ENCODE peak calls at places on chromosomes 11 and 22, in nine cellular contexts. One of them, this sample, is unnamed.

GRCh38 chr11:113773092-113773415 is 438 bp downstream of the ZW10 start:
- DNase-seq in DMS 273 treated with DMSO at 0.1 percent for 48 hours: no peak
- DNase-seq in activated T-cell treated with anti-CD3 and anti-CD28 coated beads, Interleukin-2, amount 50 U/mL, for 48 hours: no peak
- DNase-seq in RPMI7951: peak
- DNase-seq in hypothalamus: no peak
- DNase-seq in fibroblast of mammary gland: peak
- DNase-seq in psoas muscle: no peak
- DNase-seq in H1: no peak
- DNase-seq in LNCaP clone FGC: no peak
- DNase-seq in this sample: peak

GRCh38 chr22:34623580-34623979 is 442.4 kb upstream of the ISX start:
- DNase-seq in H1: no peak
- DNase-seq in fibroblast of mammary gland: no peak
- DNase-seq in hypothalamus: no peak
- DNase-seq in LNCaP clone FGC: no peak
- DNase-seq in activated T-cell treated with anti-CD3 and anti-CD28 coated beads, Interleukin-2, amount 50 U/mL, for 48 hours: no peak
- DNase-seq in RPMI7951: no peak
- DNase-seq in DMS 273 treated with DMSO at 0.1 percent for 48 hours: no peak
- DNase-seq in psoas muscle: no peak
- DNase-seq in this sample: no peak

GRCh38 chr11:119618208-119618909 is 110.6 kb downstream of the NECTIN1 start:
- DNase-seq in RPMI7951: no peak
- DNase-seq in H1: no peak
- DNase-seq in DMS 273 treated with DMSO at 0.1 percent for 48 hours: no peak
- DNase-seq in activated T-cell treated with anti-CD3 and anti-CD28 coated beads, Interleukin-2, amount 50 U/mL, for 48 hours: no peak
- DNase-seq in psoas muscle: no peak
- DNase-seq in hypothalamus: peak
- DNase-seq in fibroblast of mammary gland: no peak
- DNase-seq in LNCaP clone FGC: no peak
- DNase-seq in this sample: peak

GRCh38 chr11:62193954-62194353 is 3.9 kb downstream of the SCGB1D1 start:
- DNase-seq in hypothalamus: no peak
- DNase-seq in DMS 273 treated with DMSO at 0.1 percent for 48 hours: no peak
- DNase-seq in RPMI7951: peak
- DNase-seq in fibroblast of mammary gland: no peak
- DNase-seq in H1: peak
- DNase-seq in LNCaP clone FGC: no peak
- DNase-seq in activated T-cell treated with anti-CD3 and anti-CD28 coated beads, Interleukin-2, amount 50 U/mL, for 48 hours: no peak
- DNase-seq in psoas muscle: no peak
- DNase-seq in this sample: peak

GRCh38 chr11:111388431-111388830 is 9.4 kb upstream of the POU2AF1 start:
- DNase-seq in LNCaP clone FGC: no peak
- DNase-seq in psoas muscle: no peak
- DNase-seq in H1: no peak
- DNase-seq in DMS 273 treated with DMSO at 0.1 percent for 48 hours: no peak
- DNase-seq in activated T-cell treated with anti-CD3 and anti-CD28 coated beads, Interleukin-2, amount 50 U/mL, for 48 hours: no peak
- DNase-seq in RPMI7951: no peak
- DNase-seq in hypothalamus: no peak
- DNase-seq in fibroblast of mammary gland: no peak
- DNase-seq in this sample: no peak

GRCh38 chr11:63608353-63609345 is 5.6 kb downstream of the PLAAT3 start:
- DNase-seq in fibroblast of mammary gland: peak
- DNase-seq in LNCaP clone FGC: no peak
- DNase-seq in RPMI7951: peak
- DNase-seq in DMS 273 treated with DMSO at 0.1 percent for 48 hours: no peak
- DNase-seq in psoas muscle: no peak
- DNase-seq in activated T-cell treated with anti-CD3 and anti-CD28 coated beads, Interleukin-2, amount 50 U/mL, for 48 hours: no peak
- DNase-seq in hypothalamus: no peak
- DNase-seq in H1: no peak
- DNase-seq in this sample: peak

GRCh38 chr11:19553683-19554333 is 158.8 kb upstream of the NAV2 start:
- DNase-seq in RPMI7951: peak
- DNase-seq in hypothalamus: peak
- DNase-seq in activated T-cell treated with anti-CD3 and anti-CD28 coated beads, Interleukin-2, amount 50 U/mL, for 48 hours: peak
- DNase-seq in psoas muscle: peak
- DNase-seq in H1: peak
- DNase-seq in DMS 273 treated with DMSO at 0.1 percent for 48 hours: no peak
- DNase-seq in fibroblast of mammary gland: peak
- DNase-seq in LNCaP clone FGC: peak
- DNase-seq in this sample: peak

GRCh38 chr11:60910281-60910687 is 3.7 kb upstream of the TMEM109 start:
- DNase-seq in activated T-cell treated with anti-CD3 and anti-CD28 coated beads, Interleukin-2, amount 50 U/mL, for 48 hours: no peak
- DNase-seq in RPMI7951: no peak
- DNase-seq in H1: no peak
- DNase-seq in LNCaP clone FGC: no peak
- DNase-seq in psoas muscle: no peak
- DNase-seq in hypothalamus: no peak
- DNase-seq in DMS 273 treated with DMSO at 0.1 percent for 48 hours: no peak
- DNase-seq in fibroblast of mammary gland: no peak
- DNase-seq in this sample: no peak

GRCh38 chr22:26398741-26399153 is 30.3 kb upstream of the ASPHD2 start:
- DNase-seq in psoas muscle: peak
- DNase-seq in DMS 273 treated with DMSO at 0.1 percent for 48 hours: no peak
- DNase-seq in hypothalamus: peak
- DNase-seq in RPMI7951: peak
- DNase-seq in activated T-cell treated with anti-CD3 and anti-CD28 coated beads, Interleukin-2, amount 50 U/mL, for 48 hours: peak
- DNase-seq in fibroblast of mammary gland: peak
- DNase-seq in LNCaP clone FGC: peak
- DNase-seq in H1: peak
- DNase-seq in this sample: peak

GRCh38 chr11:93169950-93170561 is 27.7 kb downstream of the SLC36A4 start:
- DNase-seq in DMS 273 treated with DMSO at 0.1 percent for 48 hours: no peak
- DNase-seq in H1: no peak
- DNase-seq in hypothalamus: no peak
- DNase-seq in psoas muscle: no peak
- DNase-seq in RPMI7951: peak
- DNase-seq in fibroblast of mammary gland: peak
- DNase-seq in activated T-cell treated with anti-CD3 and anti-CD28 coated beads, Interleukin-2, amount 50 U/mL, for 48 hours: no peak
- DNase-seq in LNCaP clone FGC: peak
- DNase-seq in this sample: peak

GRCh38 chr11:103947566-103947919 is 88.9 kb upstream of the DDI1 start:
- DNase-seq in hypothalamus: no peak
- DNase-seq in LNCaP clone FGC: no peak
- DNase-seq in H1: no peak
- DNase-seq in RPMI7951: no peak
- DNase-seq in DMS 273 treated with DMSO at 0.1 percent for 48 hours: no peak
- DNase-seq in fibroblast of mammary gland: peak
- DNase-seq in activated T-cell treated with anti-CD3 and anti-CD28 coated beads, Interleukin-2, amount 50 U/mL, for 48 hours: no peak
- DNase-seq in psoas muscle: no peak
- DNase-seq in this sample: no peak

GRCh38 chr11:113991718-113992458 is 17.0 kb downstream of the HTR3A start:
- DNase-seq in psoas muscle: no peak
- DNase-seq in DMS 273 treated with DMSO at 0.1 percent for 48 hours: no peak
- DNase-seq in H1: no peak
- DNase-seq in activated T-cell treated with anti-CD3 and anti-CD28 coated beads, Interleukin-2, amount 50 U/mL, for 48 hours: no peak
- DNase-seq in RPMI7951: peak
- DNase-seq in hypothalamus: no peak
- DNase-seq in fibroblast of mammary gland: peak
- DNase-seq in LNCaP clone FGC: no peak
- DNase-seq in this sample: no peak

GRCh38 chr11:46445887-46446286 is 54.3 kb upstream of the CHRM4 start:
- DNase-seq in fibroblast of mammary gland: no peak
- DNase-seq in H1: no peak
- DNase-seq in DMS 273 treated with DMSO at 0.1 percent for 48 hours: no peak
- DNase-seq in LNCaP clone FGC: no peak
- DNase-seq in psoas muscle: no peak
- DNase-seq in hypothalamus: no peak
- DNase-seq in activated T-cell treated with anti-CD3 and anti-CD28 coated beads, Interleukin-2, amount 50 U/mL, for 48 hours: no peak
- DNase-seq in RPMI7951: no peak
- DNase-seq in this sample: no peak

GRCh38 chr22:50674606-50675552 is 2.3 kb downstream of the SHANK3 start:
- DNase-seq in hypothalamus: no peak
- DNase-seq in fibroblast of mammary gland: no peak
- DNase-seq in psoas muscle: no peak
- DNase-seq in activated T-cell treated with anti-CD3 and anti-CD28 coated beads, Interleukin-2, amount 50 U/mL, for 48 hours: peak
- DNase-seq in H1: peak
- DNase-seq in DMS 273 treated with DMSO at 0.1 percent for 48 hours: no peak
- DNase-seq in RPMI7951: no peak
- DNase-seq in LNCaP clone FGC: peak
- DNase-seq in this sample: peak

GRCh38 chr11:118885319-118885718 is 1.6 kb downstream of the CXCR5 start:
- DNase-seq in psoas muscle: no peak
- DNase-seq in activated T-cell treated with anti-CD3 and anti-CD28 coated beads, Interleukin-2, amount 50 U/mL, for 48 hours: no peak
- DNase-seq in H1: no peak
- DNase-seq in hypothalamus: no peak
- DNase-seq in fibroblast of mammary gland: no peak
- DNase-seq in LNCaP clone FGC: no peak
- DNase-seq in RPMI7951: no peak
- DNase-seq in DMS 273 treated with DMSO at 0.1 percent for 48 hours: no peak
- DNase-seq in this sample: no peak

GRCh38 chr22:27876684-27877083 is 42.4 kb downstream of the PITPNB start:
- DNase-seq in hypothalamus: no peak
- DNase-seq in RPMI7951: no peak
- DNase-seq in fibroblast of mammary gland: peak
- DNase-seq in DMS 273 treated with DMSO at 0.1 percent for 48 hours: peak
- DNase-seq in LNCaP clone FGC: no peak
- DNase-seq in psoas muscle: no peak
- DNase-seq in H1: no peak
- DNase-seq in activated T-cell treated with anti-CD3 and anti-CD28 coated beads, Interleukin-2, amount 50 U/mL, for 48 hours: no peak
- DNase-seq in this sample: no peak

GRCh38 chr22:19942886-19943664 is 1.5 kb upstream of the TXNRD2 start:
- DNase-seq in activated T-cell treated with anti-CD3 and anti-CD28 coated beads, Interleukin-2, amount 50 U/mL, for 48 hours: peak
- DNase-seq in LNCaP clone FGC: no peak
- DNase-seq in DMS 273 treated with DMSO at 0.1 percent for 48 hours: peak
- DNase-seq in psoas muscle: no peak
- DNase-seq in RPMI7951: peak
- DNase-seq in hypothalamus: no peak
- DNase-seq in H1: no peak
- DNase-seq in fibroblast of mammary gland: peak
- DNase-seq in this sample: peak

GRCh38 chr11:94504689-94505293 is 7.5 kb upstream of the C11orf97 start:
- DNase-seq in LNCaP clone FGC: no peak
- DNase-seq in fibroblast of mammary gland: peak
- DNase-seq in activated T-cell treated with anti-CD3 and anti-CD28 coated beads, Interleukin-2, amount 50 U/mL, for 48 hours: no peak
- DNase-seq in psoas muscle: no peak
- DNase-seq in DMS 273 treated with DMSO at 0.1 percent for 48 hours: peak
- DNase-seq in H1: no peak
- DNase-seq in hypothalamus: no peak
- DNase-seq in RPMI7951: peak
- DNase-seq in this sample: peak

GRCh38 chr11:64060861-64061444 is 25.2 kb downstream of the FLRT1 start:
- DNase-seq in hypothalamus: peak
- DNase-seq in DMS 273 treated with DMSO at 0.1 percent for 48 hours: peak
- DNase-seq in psoas muscle: peak
- DNase-seq in H1: peak
- DNase-seq in fibroblast of mammary gland: peak
- DNase-seq in LNCaP clone FGC: no peak
- DNase-seq in activated T-cell treated with anti-CD3 and anti-CD28 coated beads, Interleukin-2, amount 50 U/mL, for 48 hours: peak
- DNase-seq in RPMI7951: no peak
- DNase-seq in this sample: peak

GRCh38 chr22:29301716-29302401 is 4.6 kb upstream of the GAS2L1 start:
- DNase-seq in psoas muscle: no peak
- DNase-seq in H1: peak
- DNase-seq in activated T-cell treated with anti-CD3 and anti-CD28 coated beads, Interleukin-2, amount 50 U/mL, for 48 hours: no peak
- DNase-seq in DMS 273 treated with DMSO at 0.1 percent for 48 hours: no peak
- DNase-seq in LNCaP clone FGC: no peak
- DNase-seq in RPMI7951: no peak
- DNase-seq in fibroblast of mammary gland: no peak
- DNase-seq in hypothalamus: no peak
- DNase-seq in this sample: no peak

GRCh38 chr11:129195682-129196081 is 3.6 kb upstream of the ARHGAP32 start:
- DNase-seq in fibroblast of mammary gland: no peak
- DNase-seq in H1: no peak
- DNase-seq in RPMI7951: no peak
- DNase-seq in DMS 273 treated with DMSO at 0.1 percent for 48 hours: no peak
- DNase-seq in psoas muscle: no peak
- DNase-seq in hypothalamus: no peak
- DNase-seq in activated T-cell treated with anti-CD3 and anti-CD28 coated beads, Interleukin-2, amount 50 U/mL, for 48 hours: no peak
- DNase-seq in LNCaP clone FGC: no peak
- DNase-seq in this sample: no peak

GRCh38 chr11:2929880-2930704 is 872 bp upstream of the PHLDA2 start:
- DNase-seq in hypothalamus: no peak
- DNase-seq in DMS 273 treated with DMSO at 0.1 percent for 48 hours: no peak
- DNase-seq in psoas muscle: peak
- DNase-seq in activated T-cell treated with anti-CD3 and anti-CD28 coated beads, Interleukin-2, amount 50 U/mL, for 48 hours: peak
- DNase-seq in fibroblast of mammary gland: peak
- DNase-seq in LNCaP clone FGC: no peak
- DNase-seq in RPMI7951: peak
- DNase-seq in H1: peak
- DNase-seq in this sample: peak

GRCh38 chr22:41286639-41287091 is 678 bp upstream of the RANGAP1 start:
- DNase-seq in hypothalamus: no peak
- DNase-seq in psoas muscle: no peak
- DNase-seq in LNCaP clone FGC: no peak
- DNase-seq in activated T-cell treated with anti-CD3 and anti-CD28 coated beads, Interleukin-2, amount 50 U/mL, for 48 hours: peak
- DNase-seq in fibroblast of mammary gland: peak
- DNase-seq in H1: no peak
- DNase-seq in RPMI7951: peak
- DNase-seq in DMS 273 treated with DMSO at 0.1 percent for 48 hours: no peak
- DNase-seq in this sample: peak

GRCh38 chr11:62108971-62109391 is 14.8 kb upstream of the INCENP start:
- DNase-seq in H1: no peak
- DNase-seq in DMS 273 treated with DMSO at 0.1 percent for 48 hours: no peak
- DNase-seq in LNCaP clone FGC: no peak
- DNase-seq in RPMI7951: peak
- DNase-seq in psoas muscle: no peak
- DNase-seq in fibroblast of mammary gland: peak
- DNase-seq in hypothalamus: no peak
- DNase-seq in activated T-cell treated with anti-CD3 and anti-CD28 coated beads, Interleukin-2, amount 50 U/mL, for 48 hours: no peak
- DNase-seq in this sample: no peak

GRCh38 chr22:48929276-48929790 is 898.3 kb downstream of the BRD1 start:
- DNase-seq in psoas muscle: no peak
- DNase-seq in H1: peak
- DNase-seq in fibroblast of mammary gland: no peak
- DNase-seq in LNCaP clone FGC: no peak
- DNase-seq in hypothalamus: no peak
- DNase-seq in activated T-cell treated with anti-CD3 and anti-CD28 coated beads, Interleukin-2, amount 50 U/mL, for 48 hours: no peak
- DNase-seq in DMS 273 treated with DMSO at 0.1 percent for 48 hours: no peak
- DNase-seq in RPMI7951: no peak
- DNase-seq in this sample: no peak

GRCh38 chr11:131392528-131393255 is 22.3 kb downstream of the NTM start:
- DNase-seq in H1: no peak
- DNase-seq in activated T-cell treated with anti-CD3 and anti-CD28 coated beads, Interleukin-2, amount 50 U/mL, for 48 hours: no peak
- DNase-seq in hypothalamus: no peak
- DNase-seq in LNCaP clone FGC: no peak
- DNase-seq in RPMI7951: no peak
- DNase-seq in fibroblast of mammary gland: peak
- DNase-seq in DMS 273 treated with DMSO at 0.1 percent for 48 hours: no peak
- DNase-seq in psoas muscle: no peak
- DNase-seq in this sample: no peak

This sample was measured in lung microvascular endothelial cell.